ENCODE peak calls at places on chromosome 6, in seven cellular contexts. H is stimulated activated CD8-positive, alpha-beta memory T cell treated with anti-CD3 and anti-CD28 coated beads, Interleukin-7, amount 100 ng/mL, for 24 hours; I is NCI-H2171; D is head of caudate nucleus; S is breast epithelium; Z is tibial artery; E is foreskin fibroblast. U is an unnamed sample.

GRCh38 chr6:132798820-132799538 is 542 bp upstream of the SLC18B1 start:
- DNase-seq in I (peak), D (peak), Z (peak), S (peak), H (peak), E (peak), U (peak)

GRCh38 chr6:31053873-31054272 is 43.6 kb downstream of the MUC22 start:
- DNase-seq in S (no peak), E (no peak), H (no peak), I (peak), Z (no peak), D (no peak), U (no peak)

GRCh38 chr6:136284909-136285308 is 4.7 kb downstream of the BCLAF1 start:
- DNase-seq in Z (no peak), E (peak), D (no peak), I (no peak), H (no peak), S (no peak), U (no peak)

GRCh38 chr6:10465633-10466499 is 51.0 kb upstream of the TFAP2A start:
- DNase-seq in S (no peak), I (no peak), D (no peak), Z (no peak), H (no peak), E (peak), U (no peak)

GRCh38 chr6:127749095-127749494 is 151.8 kb downstream of the THEMIS start:
- DNase-seq in E (no peak), H (no peak), D (no peak), I (no peak), S (no peak), Z (no peak), U (no peak)

GRCh38 chr6:168330403-168330802 is 10.8 kb upstream of the DACT2 start:
- DNase-seq in I (no peak), S (no peak), H (no peak), D (no peak), E (no peak), Z (no peak), U (no peak)

GRCh38 chr6:29967379-29968010 is 25.2 kb downstream of the HLA-A start:
- DNase-seq in E (no peak), Z (no peak), S (no peak), H (no peak), I (peak), D (no peak), U (no peak)

GRCh38 chr6:146103416-146104072 is 74.7 kb downstream of the GRM1 start:
- DNase-seq in I (no peak), E (no peak), H (no peak), D (no peak), Z (no peak), S (no peak), U (no peak)

GRCh38 chr6:150271501-150272263 is 97.1 kb upstream of the IYD start:
- DNase-seq in H (no peak), D (no peak), Z (no peak), I (no peak), S (no peak), E (no peak), U (no peak)

GRCh38 chr6:170261643-170262480 is 29.0 kb downstream of the DLL1 start:
- DNase-seq in H (no peak), D (no peak), E (no peak), S (no peak), Z (no peak), I (no peak), U (no peak)

GRCh38 chr6:168180548-168181011 is 101.6 kb upstream of the FRMD1 start:
- DNase-seq in D (no peak), Z (peak), H (no peak), E (no peak), I (no peak), S (peak), U (no peak)

GRCh38 chr6:42877695-42878094 is 1.7 kb upstream of the RPL7L1 start:
- DNase-seq in S (no peak), E (no peak), D (no peak), H (no peak), Z (no peak), I (no peak), U (no peak)

GRCh38 chr6:82823361-82823760 is 242.3 kb downstream of the UBE3D start:
- DNase-seq in S (no peak), Z (no peak), H (no peak), D (no peak), I (no peak), E (no peak), U (no peak)

GRCh38 chr6:36577298-36577697 is 16.9 kb upstream of the SRSF3 start:
- DNase-seq in H (no peak), I (no peak), D (no peak), S (peak), Z (no peak), E (peak), U (peak)

GRCh38 chr6:41093729-41094128 is 21.0 kb downstream of the NFYA start:
- DNase-seq in Z (no peak), H (no peak), I (no peak), S (no peak), D (no peak), E (peak), U (no peak)

GRCh38 chr6:31972709-31973350 is 892 bp upstream of the DXO start:
- DNase-seq in D (no peak), I (no peak), S (no peak), Z (no peak), E (peak), H (no peak), U (no peak)

GRCh38 chr6:157982580-157983438 is 1.1 kb downstream of the SYNJ2 start:
- DNase-seq in E (peak), H (no peak), D (no peak), Z (peak), I (no peak), S (no peak), U (no peak)

GRCh38 chr6:126388235-126388634 is 48.3 kb downstream of the CENPW start:
- DNase-seq in D (no peak), S (no peak), E (peak), H (no peak), I (no peak), Z (no peak), U (no peak)

GRCh38 chr6:28218312-28219248 is 6.5 kb upstream of the ZSCAN9 start:
- DNase-seq in H (peak), D (peak), Z (peak), S (no peak), I (peak), E (peak), U (peak)

GRCh38 chr6:46199387-46199786 is 28.6 kb upstream of the ENPP5 start:
- DNase-seq in E (peak), Z (no peak), H (no peak), I (no peak), S (no peak), D (no peak), U (no peak)

GRCh38 chr6:161439093-161439492 is 165.2 kb upstream of the AGPAT4 start:
- DNase-seq in Z (no peak), E (peak), S (peak), H (no peak), D (peak), I (peak), U (peak)

GRCh38 chr6:13066050-13066449 is 262.3 kb downstream of the TBC1D7 start:
- DNase-seq in H (no peak), Z (no peak), E (no peak), D (no peak), I (no peak), S (no peak), U (no peak)

GRCh38 chr6:2943564-2943955 is 27.8 kb downstream of the SERPINB6 start:
- DNase-seq in E (no peak), S (no peak), I (no peak), Z (no peak), H (no peak), D (no peak), U (no peak)

GRCh38 chr6:140462495-140463311 is 1088.3 kb upstream of the CITED2 start:
- DNase-seq in E (peak), D (no peak), Z (no peak), I (no peak), H (no peak), S (peak), U (no peak)

GRCh38 chr6:112283621-112284020 is 29.3 kb upstream of the LAMA4 start:
- DNase-seq in D (no peak), Z (no peak), E (no peak), S (no peak), H (no peak), I (no peak), U (no peak)

GRCh38 chr6:30684386-30685156 is 1.9 kb downstream of the PPP1R18 start:
- DNase-seq in Z (peak), D (no peak), H (no peak), S (no peak), I (no peak), E (peak), U (peak)

GRCh38 chr6:47413752-47414516 is 63.7 kb upstream of the CD2AP start:
- DNase-seq in S (no peak), E (peak), I (peak), Z (no peak), H (no peak), D (peak), U (no peak)